ENCODE peak calls at places on chromosomes 7 and 10, in nine cellular contexts. A is fibroblast of the aortic adventitia, P is WERI-Rb-1, K is breast epithelium, Q is lower lobe of right lung, B is HFF-Myc, V is hepatocyte, O is cardiac muscle cell, Y is GM12865. R is an unnamed sample.
A peak's percentile ranks its signal among the peaks of the same experiment; 100 is the strongest.

GRCh38 chr7:121505021-121505420 is 108.9 kb upstream of the FAM3C start:
- DNase-seq in B (peak; percentile 78), Q (no peak), A (peak; percentile 70), P (no peak), Y (no peak), V (peak; percentile 78), K (no peak), O (no peak), R (no peak)

GRCh38 chr10:96666738-96667137 is 53.6 kb downstream of the PIK3AP1 start:
- DNase-seq in A (no peak), V (no peak), O (no peak), B (no peak), K (no peak), Q (no peak), Y (peak; percentile 37), P (no peak), R (no peak)

GRCh38 chr10:34916368-34916767 is 101.3 kb upstream of the PARD3 start:
- DNase-seq in K (no peak), Q (no peak), P (no peak), B (peak; percentile 77), O (no peak), V (no peak), A (peak; percentile 78), Y (no peak), R (no peak)

GRCh38 chr10:124523886-124524285 is 62.3 kb downstream of the LHPP start:
- DNase-seq in P (no peak), B (no peak), A (no peak), Y (no peak), V (no peak), Q (no peak), O (no peak), K (no peak), R (no peak)

GRCh38 chr7:141992154-141992553 is 3.5 kb upstream of the MGAM start:
- DNase-seq in P (no peak), O (no peak), A (no peak), Q (no peak), B (no peak), K (no peak), Y (no peak), V (no peak), R (no peak)

GRCh38 chr7:44665531-44666213 is 59.2 kb downstream of the OGDH start:
- DNase-seq in O (no peak), Y (no peak), B (no peak), Q (no peak), P (no peak), A (peak; percentile 91), K (no peak), V (no peak), R (no peak)

GRCh38 chr7:7569113-7569527 is 2.4 kb downstream of the MIOS start:
- DNase-seq in K (no peak), B (no peak), O (no peak), Q (no peak), Y (peak; percentile 83), P (no peak), A (no peak), V (no peak), R (no peak)

GRCh38 chr7:130880668-130881067 is 146.7 kb upstream of the KLF14 start:
- DNase-seq in V (no peak), P (no peak), Y (no peak), B (no peak), Q (no peak), O (no peak), K (no peak), A (no peak), R (no peak)

GRCh38 chr7:150862356-150862755 is 10.0 kb downstream of the AOC1 start:
- DNase-seq in Y (no peak), K (no peak), P (no peak), O (no peak), V (no peak), B (no peak), A (no peak), Q (no peak), R (no peak)

GRCh38 chr7:150858236-150859197 is 6.2 kb downstream of the AOC1 start:
- DNase-seq in O (no peak), V (no peak), B (no peak), A (no peak), Y (no peak), P (no peak), Q (no peak), K (no peak), R (no peak)

GRCh38 chr7:150860978-150861295 is 8.6 kb downstream of the AOC1 start:
- DNase-seq in Y (no peak), A (no peak), Q (no peak), B (no peak), P (no peak), K (no peak), V (no peak), O (no peak), R (no peak)

GRCh38 chr7:150857276-150858055 is 5.1 kb downstream of the AOC1 start:
- DNase-seq in K (no peak), V (no peak), Y (no peak), P (no peak), O (no peak), B (no peak), A (no peak), Q (no peak), R (no peak)

DNA sequence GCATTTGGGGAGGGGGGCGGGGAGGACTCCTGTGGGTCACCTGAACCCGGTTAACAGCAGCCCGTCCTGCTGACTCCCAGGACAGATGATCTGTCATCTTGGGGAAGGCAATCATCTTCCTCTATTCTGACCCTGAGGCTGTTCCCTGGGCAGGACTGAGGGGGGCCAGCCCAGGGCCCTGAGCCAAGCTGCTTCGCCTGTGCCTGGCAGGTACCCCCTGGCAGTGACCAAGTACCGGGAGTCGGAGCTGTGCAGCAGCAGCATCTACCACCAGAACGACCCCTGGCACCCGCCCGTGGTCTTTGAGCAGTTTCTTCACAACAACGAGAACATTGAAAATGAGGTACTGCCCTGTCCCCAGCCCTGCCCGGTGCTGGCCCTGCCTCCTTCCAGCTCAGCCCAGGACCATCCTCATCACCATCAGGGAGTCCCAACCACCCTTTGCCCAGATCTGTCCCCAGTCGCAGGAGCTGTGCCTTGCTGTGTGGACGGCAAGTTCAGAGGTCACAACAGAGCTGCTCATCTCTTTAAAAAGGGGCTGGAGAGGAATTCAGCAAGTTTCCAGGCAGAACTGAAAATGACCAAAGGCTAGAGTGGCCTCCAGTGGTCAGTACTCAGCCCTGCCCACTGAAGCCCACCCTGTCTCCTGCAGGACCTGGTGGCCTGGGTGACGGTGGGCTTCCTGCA is 8.1 kb downstream of the AOC1 start:
- DNase-seq in B (no peak), Q (no peak), Y (no peak), O (peak; percentile 24), K (no peak), V (no peak), P (no peak), A (no peak), R (no peak)
- H3K4me3 ChIP-seq in B (no peak overlapping the region), Q (no peak overlapping the region), Y (no peak overlapping the region), O (no peak overlapping the region), K (no peak overlapping the region), V (no peak overlapping the region), P (no peak overlapping the region), A (no peak overlapping the region), R (no peak overlapping the region)

DNA sequence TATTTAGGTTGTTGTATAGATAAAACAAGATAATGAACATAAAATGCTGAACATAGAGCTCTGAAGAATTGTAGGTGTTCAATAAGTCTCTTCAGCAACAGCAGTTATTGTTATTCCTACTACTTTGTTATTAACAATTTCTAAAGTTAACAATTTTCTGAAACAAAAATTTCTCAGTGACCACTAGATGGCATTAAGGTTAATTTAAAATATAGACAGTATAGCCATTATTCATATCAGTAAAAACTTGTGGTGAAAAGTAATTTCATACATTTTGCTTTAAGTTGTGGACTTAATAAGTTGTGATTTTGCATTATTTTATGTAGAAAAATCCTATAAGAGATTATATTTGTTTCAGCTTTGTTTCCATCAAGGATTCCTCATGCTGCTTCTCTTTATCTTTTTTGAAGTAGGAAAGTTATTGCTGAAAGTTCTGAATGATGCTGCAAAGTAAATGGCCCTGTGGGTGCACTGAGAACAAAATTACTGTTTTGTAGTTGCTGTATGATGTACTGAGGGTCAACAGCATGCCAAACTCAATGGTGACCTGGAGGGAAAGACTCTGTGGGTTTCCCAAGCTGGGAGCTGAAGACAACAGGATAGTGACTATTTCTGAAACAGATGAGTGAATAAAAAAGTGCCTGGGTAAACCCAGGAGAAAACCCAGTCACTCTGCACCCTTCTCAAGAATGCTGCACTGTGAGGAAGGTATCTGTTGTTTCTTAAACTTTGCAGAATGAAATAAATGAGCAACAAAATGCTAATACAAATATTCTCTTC is 253.6 kb downstream of the KIF20B start:
- DNase-seq in K (no peak), A (peak; percentile 29), O (no peak), B (no peak), P (no peak), Q (no peak), Y (peak; percentile 21), V (no peak), R (no peak)
- TF ChIP-seq CTCF in K (no peak), A (peak; percentile 31), O (peak; percentile 37), B (no peak), P (no peak), Q (peak; percentile 31), Y (peak; percentile 4), V (peak; percentile 54), R (peak; percentile 1)

GRCh38 chr10:60029441-60029840 is 123.1 kb upstream of the CCDC6 start:
- DNase-seq in P (no peak), V (no peak), K (no peak), A (no peak), Q (no peak), B (no peak), Y (no peak), O (no peak), R (no peak)

GRCh38 chr10:60024506-60024905 is 118.2 kb upstream of the CCDC6 start:
- DNase-seq in V (no peak), O (no peak), B (no peak), Y (no peak), P (no peak), Q (no peak), A (no peak), K (no peak), R (no peak)

GRCh38 chr10:60025279-60025678 is 118.9 kb upstream of the CCDC6 start:
- DNase-seq in A (no peak), Q (no peak), V (no peak), O (no peak), P (no peak), K (no peak), B (no peak), Y (no peak), R (no peak)

GRCh38 chr10:60021324-60021723 is 115.0 kb upstream of the CCDC6 start:
- DNase-seq in A (no peak), V (no peak), O (no peak), B (no peak), Y (no peak), Q (no peak), P (no peak), K (no peak), R (no peak)

GRCh38 chr10:60023475-60023874 is 117.1 kb upstream of the CCDC6 start:
- DNase-seq in A (no peak), B (no peak), P (no peak), V (no peak), Q (no peak), Y (no peak), O (no peak), K (no peak), R (no peak)
- H3K4me3 ChIP-seq in A (no peak overlapping the region), B (no peak overlapping the region), P (no peak overlapping the region), V (no peak overlapping the region), Q (no peak overlapping the region), Y (no peak overlapping the region), O (no peak overlapping the region), K (no peak overlapping the region), R (no peak overlapping the region)

DNA sequence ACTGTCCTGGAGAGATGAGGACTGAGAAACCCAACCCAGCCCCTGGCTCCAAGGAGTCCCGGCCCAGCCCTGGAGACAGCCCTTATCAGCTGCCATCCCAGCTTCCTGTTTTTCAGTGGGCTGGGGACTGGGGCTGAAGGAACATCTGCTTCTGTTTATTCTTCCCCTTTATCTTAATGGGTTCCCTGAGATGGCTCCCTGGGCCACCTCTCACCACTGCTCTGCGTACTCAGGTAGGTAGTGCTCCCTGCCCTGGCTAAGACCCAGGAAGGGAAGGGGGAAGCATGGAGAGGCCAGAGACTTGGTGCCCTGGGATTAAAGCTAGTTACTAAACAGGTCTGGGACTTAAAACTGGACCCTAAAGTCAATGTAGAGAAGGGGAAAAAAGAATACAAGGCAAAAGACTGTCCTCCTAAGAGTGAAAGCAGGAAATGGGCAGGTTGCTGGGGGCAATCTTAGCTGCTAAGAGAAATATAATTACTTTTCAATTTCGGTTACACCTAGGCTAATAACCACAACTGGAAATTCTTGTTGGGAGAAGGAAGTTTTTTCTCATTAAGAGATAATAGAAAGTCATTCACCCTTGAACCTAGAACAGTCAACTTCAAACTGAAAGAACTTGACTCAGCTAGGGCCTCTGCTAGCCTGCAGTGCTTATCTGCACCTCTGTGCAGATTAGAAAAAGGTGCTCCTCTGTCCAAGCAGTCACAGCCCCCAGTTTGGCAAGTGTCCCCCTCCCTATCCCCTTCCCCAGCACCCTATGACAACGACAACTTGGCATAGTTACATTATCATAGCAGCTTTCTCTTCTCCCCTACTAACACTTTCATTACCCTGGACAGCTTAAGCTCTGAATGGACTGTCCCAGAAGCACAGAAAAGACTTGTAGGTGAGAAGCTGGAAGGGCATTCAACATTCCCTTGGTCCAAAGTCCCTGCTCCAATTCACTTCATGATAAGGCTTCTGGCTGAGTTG is 65.6 kb upstream of the KDM7A start:
- DNase-seq in B (no peak), K (no peak), P (no peak), A (no peak), V (peak; percentile 31), O (no peak), Q (peak; percentile 64), Y (peak; percentile 69), R (peak; percentile 68)
- TF ChIP-seq CTCF in B (no peak), K (no peak), P (no peak), A (no peak), V (no peak), O (no peak), Q (no peak), Y (no peak), R (no peak)